ENCODE peak calls at places on chromosomes 6 and 20, in six cellular contexts. C is heart left ventricle, S is esophagus muscularis mucosa, K is body of pancreas, V is spleen, E is H1. M is an unnamed sample. For H3K36me3, the result is how much of the 10 kb centered on the place peaks cover.

GRCh38 chr6:14811760-14812428 is 434.0 kb upstream of the JARID2 start:
- DNase-seq in C (no peak), V (no peak), E (no peak), S (no peak), K (no peak), M (no peak)

GRCh38 chr6:159828074-159828473 is 28.0 kb downstream of the PNLDC1 start:
- DNase-seq in E (no peak), C (no peak), V (no peak), S (no peak), K (peak), M (no peak)

GRCh38 chr20:50296450-50297375 is 106.1 kb downstream of the CEBPB start:
- DNase-seq in K (no peak), E (no peak), C (no peak), V (peak), S (no peak), M (no peak)

GRCh38 chr6:27795697-27796494 is 116.3 kb downstream of the OR2B2 start:
- DNase-seq in K (peak), S (no peak), V (no peak), E (peak), C (peak), M (no peak)

GRCh38 chr6:151900897-151901485 is 93.5 kb downstream of the ESR1 start:
- DNase-seq in C (no peak), K (no peak), E (no peak), V (no peak), S (no peak), M (no peak)

GRCh38 chr6:33185190-33185589 is 7.1 kb downstream of the COL11A2 start:
- DNase-seq in E (no peak), V (no peak), K (no peak), S (no peak), C (no peak), M (no peak)

GRCh38 chr6:113879186-113880096 is 22.3 kb downstream of the MARCKS start:
- DNase-seq in C (peak), K (peak), E (no peak), S (no peak), V (no peak), M (no peak)

GRCh38 chr6:90079555-90080490 is 185.6 kb downstream of the GJA10 start:
- DNase-seq in E (no peak), S (no peak), V (no peak), K (no peak), C (no peak), M (no peak)

GRCh38 chr20:4012631-4013030 is 2.7 kb downstream of the RNF24 start:
- DNase-seq in C (no peak), V (no peak), E (no peak), K (no peak), S (no peak), M (no peak)

GRCh38 chr20:46715292-46715756 is 5.9 kb downstream of the SLC2A10 start:
- DNase-seq in K (no peak), E (no peak), V (no peak), S (peak), C (no peak), M (no peak)

GRCh38 chr20:32356935-32357868 is 929 bp upstream of the ASXL1 start:
- DNase-seq in V (no peak), E (no peak), S (no peak), C (peak), K (peak), M (no peak)

GRCh38 chr6:24026050-24026449 is 100.0 kb upstream of the NRSN1 start:
- DNase-seq in S (no peak), C (no peak), V (no peak), K (no peak), E (no peak), M (no peak)

GRCh38 chr6:89995296-89995695 is 101.0 kb downstream of the GJA10 start:
- DNase-seq in S (no peak), V (no peak), E (no peak), K (no peak), C (no peak), M (no peak)

GRCh38 chr6:154245542-154245941 is 111.1 kb downstream of the IPCEF1 start:
- DNase-seq in V (no peak), S (no peak), C (no peak), E (no peak), K (no peak), M (no peak)

GRCh38 chr20:31860431-31861345 is 9.6 kb downstream of the DUSP15 start:
- DNase-seq in C (peak), S (no peak), V (peak), K (peak), E (peak), M (no peak)

GRCh38 chr6:70112686-70113570 is 190.0 kb downstream of the COL9A1 start:
- DNase-seq in V (no peak), S (no peak), C (no peak), E (no peak), K (peak), M (no peak)

GRCh38 chr20:58998656-58999055 is 8.4 kb downstream of the CTSZ start:
- DNase-seq in C (no peak), V (no peak), K (no peak), E (no peak), S (no peak), M (no peak)

GRCh38 chr20:58996226-58996611 is 10.8 kb downstream of the CTSZ start:
- DNase-seq in V (no peak), S (no peak), E (no peak), C (no peak), K (no peak), M (no peak)

GRCh38 chr20:58994390-58995159 is 12.5 kb downstream of the CTSZ start:
- DNase-seq in K (no peak), C (no peak), S (no peak), E (no peak), V (peak), M (no peak)

GRCh38 chr20:58995461-58996225 is 11.4 kb downstream of the CTSZ start:
- DNase-seq in V (peak), E (no peak), K (no peak), S (no peak), C (no peak), M (no peak)

DNA sequence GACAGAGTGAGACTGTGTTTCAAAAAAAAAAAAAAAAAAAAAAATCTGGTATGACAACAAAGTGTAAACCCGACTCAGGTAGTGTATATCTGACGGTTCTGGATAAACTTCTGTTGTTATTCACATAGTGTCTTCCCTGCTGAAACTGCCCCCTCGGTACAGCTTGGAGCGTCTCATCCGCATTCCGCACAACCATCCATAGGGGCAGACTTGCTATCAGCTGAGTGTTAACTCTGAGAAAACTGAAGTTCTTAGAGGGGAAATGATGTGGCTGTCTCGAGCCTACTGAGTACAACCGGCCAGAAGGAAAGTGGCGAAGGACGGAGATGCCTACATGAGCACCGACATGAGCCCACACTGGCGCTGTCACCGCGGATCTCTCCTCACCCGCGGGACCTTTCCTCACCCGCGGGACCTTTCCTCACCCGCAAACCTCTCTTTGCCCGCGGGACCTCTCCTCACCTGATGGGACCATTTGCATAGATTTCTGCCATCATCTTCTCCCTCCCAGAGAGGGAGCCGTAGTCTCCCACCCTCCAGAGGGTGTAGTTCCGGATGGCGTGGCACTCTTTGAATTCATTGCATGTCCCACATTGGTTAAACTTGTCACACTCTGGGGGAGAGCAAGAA is 9.8 kb downstream of the CTSZ start:
- DNase-seq in C (no peak), V (no peak), S (no peak), K (no peak), E (no peak), M (no peak)
- TF ChIP-seq POLR2A in C (no peak), V (no peak), S (no peak), K (no peak), E (no peak), M (no peak)

DNA sequence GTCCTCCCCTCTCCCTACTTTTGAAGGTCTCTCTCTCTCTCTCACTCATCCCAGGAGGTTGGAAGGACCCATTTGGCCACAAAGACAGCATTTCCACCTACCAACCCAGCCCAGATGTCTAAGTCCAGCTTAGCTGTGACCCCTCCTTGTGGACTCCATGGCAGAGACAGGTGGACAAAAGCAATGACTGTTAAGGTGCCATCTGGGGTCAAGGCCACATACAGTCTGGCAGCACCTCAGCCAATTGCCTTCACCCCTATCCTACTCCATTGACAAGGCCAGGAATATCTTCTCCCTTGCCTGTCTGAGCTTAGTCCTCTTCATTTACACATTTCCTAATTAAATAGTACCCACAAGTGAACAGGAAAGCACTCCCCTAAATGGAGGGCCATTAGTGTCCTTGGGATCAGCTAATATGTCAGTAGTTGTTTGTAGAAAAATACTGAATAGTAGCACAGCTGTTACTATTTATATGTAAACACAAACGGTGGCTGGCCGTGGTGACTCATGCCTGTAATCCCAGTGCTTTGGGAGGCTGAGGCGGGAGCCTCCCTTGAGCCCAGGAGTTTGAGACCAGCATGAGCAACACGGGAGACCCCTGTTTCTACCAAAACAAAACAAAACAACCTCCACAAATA is 28.8 kb downstream of the GCM1 start:
- DNase-seq in S (no peak), C (no peak), K (peak), E (peak), V (no peak), M (no peak)
- H3K27ac ChIP-seq in S (peak), C (no peak), K (peak), E (no peak), V (no peak), M (no peak)

DNA sequence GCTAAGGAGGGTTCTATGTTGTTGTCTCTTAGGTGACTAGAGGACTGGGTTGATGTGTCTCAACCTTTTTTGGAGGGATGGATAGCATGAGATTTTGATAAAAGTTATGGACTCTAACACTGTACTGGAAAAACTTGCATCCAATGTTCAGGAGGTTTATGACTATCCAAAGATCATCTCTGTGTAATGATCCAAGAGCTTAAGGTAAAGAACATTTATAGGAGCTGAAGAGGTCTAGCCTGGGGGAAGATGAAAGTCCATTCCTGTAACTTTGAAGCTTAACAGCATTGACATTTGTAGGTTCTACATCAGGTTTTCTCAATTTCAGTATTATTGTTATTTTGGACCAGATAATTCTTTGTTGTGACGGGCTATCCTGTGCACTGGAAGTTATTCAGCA is 48.9 kb downstream of the ESF1 start:
- DNase-seq in C (no peak), S (no peak), K (no peak), V (no peak), E (no peak), M (no peak)
- H3K36me3 ChIP-seq in C (under half), S (under half), K (under half), V (under half), E (under half), M (under half)

GRCh38 chr6:128882991-128883571 is at the start of gene LAMA2:
- DNase-seq in S (peak), K (peak), V (peak), E (peak), C (peak), M (no peak)
- TF ChIP-seq POLR2A in S (peak), K (no peak), V (no peak), E (peak), C (peak), M (peak)

DNA sequence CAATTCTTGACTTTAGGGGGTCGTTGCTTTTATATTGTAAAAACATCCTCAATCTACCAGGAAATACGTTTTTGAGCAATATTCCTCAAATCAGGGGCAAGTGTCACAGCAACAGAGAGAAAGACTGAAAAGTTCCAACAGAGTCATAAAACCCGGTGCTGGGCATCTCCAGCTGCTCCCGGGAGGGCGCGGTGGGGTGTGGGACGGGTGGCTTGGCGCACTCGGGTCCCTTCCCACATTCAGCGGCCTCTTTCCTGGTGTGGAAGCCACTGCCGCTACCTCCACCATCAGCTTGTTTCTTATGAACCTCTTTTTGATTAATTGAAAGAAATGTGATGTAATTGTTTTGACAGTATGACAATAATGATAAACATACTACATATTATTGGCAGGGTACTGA is 98.2 kb downstream of the IRF4 start:
- DNase-seq in S (no peak), E (no peak), V (no peak), K (no peak), C (no peak), M (no peak)
- H3K27ac ChIP-seq in S (no peak), E (no peak), V (peak), K (no peak), C (no peak), M (no peak)

GRCh38 chr20:24966317-24967012 is 17.4 kb downstream of the CST7 start:
- DNase-seq in C (no peak), V (peak), K (no peak), S (no peak), E (no peak), M (no peak)
- H3K36me3 ChIP-seq in C (half or more), V (half or more), K (under half), S (half or more), E (under half), M (half or more)

DNA sequence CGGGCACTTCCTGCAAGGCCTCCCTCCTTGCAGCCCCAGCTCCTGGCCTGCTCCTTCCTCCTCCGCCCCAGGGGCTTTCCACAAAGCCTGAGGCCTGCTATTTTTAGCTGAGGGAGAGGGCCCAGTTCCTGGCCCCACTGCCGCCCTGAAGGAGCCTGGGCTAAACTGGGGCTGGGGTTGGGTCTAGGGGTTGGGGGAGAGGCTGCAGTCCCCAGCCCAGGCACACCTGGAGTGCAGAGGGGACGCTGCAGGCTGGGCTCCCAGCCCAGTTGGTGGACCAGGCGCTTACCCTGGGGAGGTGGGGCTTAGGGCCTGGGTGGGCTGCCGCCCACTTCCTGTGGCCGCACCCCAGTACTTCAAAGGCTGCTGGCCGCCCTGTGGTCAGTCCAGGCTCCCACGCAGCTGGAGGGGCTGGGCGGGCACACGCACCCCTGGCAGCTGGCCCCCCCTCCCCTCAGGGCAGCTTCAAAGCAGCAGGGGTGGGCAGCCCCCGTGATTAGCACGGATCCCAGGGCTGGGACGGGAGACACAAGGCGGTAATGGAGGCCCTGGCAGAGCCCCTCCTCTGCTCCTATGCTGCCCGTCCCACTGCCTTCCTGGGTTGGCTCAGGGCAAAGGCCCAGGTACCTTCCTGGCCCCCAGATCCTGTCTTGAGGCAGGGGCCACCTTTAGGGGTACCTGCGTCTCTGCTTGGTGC is 7.1 kb upstream of the ABHD16B start:
- DNase-seq in V (peak), C (peak), S (no peak), E (peak), K (no peak), M (no peak)
- TF ChIP-seq POLR2A in V (no peak), C (no peak), S (no peak), E (no peak), K (no peak), M (no peak)

GRCh38 chr6:148427333-148427732 is 84.7 kb downstream of the SASH1 start:
- DNase-seq in E (no peak), C (no peak), S (no peak), K (no peak), V (no peak), M (no peak)
- H3K27ac ChIP-seq in E (no peak), C (no peak), S (no peak), K (no peak), V (no peak), M (no peak)

GRCh38 chr6:158769228-158769627 is 49.9 kb downstream of the EZR start:
- DNase-seq in E (no peak), C (peak), S (no peak), V (no peak), K (no peak), M (no peak)
- H3K36me3 ChIP-seq in E (half or more), C (half or more), S (half or more), V (half or more), K (half or more), M (half or more)

M was measured in vagina.